ENCODE peak calls at places on chromosome 21, in five cellular contexts. B is kidney epithelial cell, P is HAP-1, N is Panc1, E is K562. C is an unnamed sample.

GRCh38 chr21:35226960-35227741 is 178.0 kb upstream of the RUNX1 start:
- DNase-seq in P (no peak), E (no peak), N (no peak), B (no peak), C (no peak)

GRCh38 chr21:14591882-14592281 is 45.8 kb upstream of the SAMSN1 start:
- DNase-seq in P (no peak), N (no peak), E (no peak), B (peak), C (no peak)

GRCh38 chr21:36135391-36136094 is 664 bp downstream of the CBR3 start:
- DNase-seq in P (peak), B (no peak), N (no peak), E (peak), C (no peak)

GRCh38 chr21:46603228-46603627 is 1.7 kb downstream of the S100B start:
- DNase-seq in P (no peak), N (no peak), B (no peak), E (peak), C (no peak)

GRCh38 chr21:46369520-46370235 is 45.7 kb downstream of the PCNT start:
- DNase-seq in P (no peak), B (no peak), N (no peak), E (no peak), C (no peak)

GRCh38 chr21:34882719-34883131 is 166.4 kb downstream of the RUNX1 start:
- DNase-seq in E (no peak), N (no peak), P (no peak), B (no peak), C (no peak)

GRCh38 chr21:28220670-28221069 is 772.0 kb downstream of the LTN1 start:
- DNase-seq in P (no peak), E (no peak), B (no peak), N (no peak), C (no peak)

GRCh38 chr21:29187939-29188338 is 57.5 kb downstream of the MAP3K7CL start:
- DNase-seq in P (no peak), N (no peak), B (no peak), E (no peak), C (no peak)

GRCh38 chr21:36542312-36543101 is 62.6 kb upstream of the CLDN14 start:
- DNase-seq in N (no peak), E (no peak), B (no peak), P (no peak), C (no peak)

GRCh38 chr21:35254006-35254751 is 205.1 kb upstream of the RUNX1 start:
- DNase-seq in N (no peak), B (no peak), E (no peak), P (no peak), C (no peak)

GRCh38 chr21:16794944-16795343 is 717.9 kb upstream of the CXADR start:
- DNase-seq in P (no peak), N (peak), B (peak), E (no peak), C (no peak)

GRCh38 chr21:24456358-24456757 is 1150.9 kb downstream of the MRPL39 start:
- DNase-seq in N (no peak), E (no peak), B (no peak), P (no peak), C (no peak)

GRCh38 chr21:26747216-26747615 is 98.0 kb downstream of the ADAMTS1 start:
- DNase-seq in E (no peak), P (no peak), B (no peak), N (no peak), C (no peak)

GRCh38 chr21:34192646-34193285 is 119.4 kb downstream of the MRPS6 start:
- DNase-seq in E (no peak), P (no peak), N (no peak), B (no peak), C (no peak)

GRCh38 chr21:46500224-46500861 is 41.7 kb downstream of the DIP2A start:
- DNase-seq in B (no peak), E (peak), P (no peak), N (no peak), C (no peak)

GRCh38 chr21:14215971-14216621 is at the start of gene RBM11:
- DNase-seq in N (no peak), E (peak), B (peak), P (peak), C (peak)

GRCh38 chr21:36613064-36613463 is 85.9 kb upstream of the SIM2 start:
- DNase-seq in P (no peak), N (no peak), E (no peak), B (no peak), C (no peak)

GRCh38 chr21:44535963-44536362 is 4.0 kb downstream of the KRTAP10-1 start:
- DNase-seq in B (no peak), N (no peak), P (no peak), E (no peak), C (no peak)
- H3K4me3 ChIP-seq in B (no peak), N (no peak), P (no peak), E (no peak), C (no peak)

DNA sequence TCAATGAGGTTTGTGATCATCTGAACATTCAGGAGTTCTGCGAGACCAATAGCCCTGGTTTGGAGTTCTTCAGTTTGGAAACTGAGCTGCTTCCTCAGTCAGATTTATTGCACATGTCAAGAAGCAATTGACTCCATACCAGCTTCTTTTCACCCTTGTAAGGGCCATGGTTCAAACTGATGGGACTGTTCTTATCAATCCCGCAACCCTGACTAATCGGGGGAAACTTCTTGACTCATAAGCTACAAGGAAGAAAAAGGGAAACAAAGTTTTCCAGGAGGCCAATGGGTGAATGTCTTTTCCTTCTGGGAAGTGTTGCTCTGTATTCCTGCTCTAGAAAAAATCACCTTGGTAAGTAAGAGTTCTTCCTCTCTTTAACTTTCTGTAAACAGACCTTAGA is 187.9 kb downstream of the MIS18A start:
- DNase-seq in P (no peak), E (no peak), N (no peak), B (no peak), C (no peak)
- H3K4me3 ChIP-seq in P (no peak), E (no peak), N (no peak), B (no peak), C (no peak)

GRCh38 chr21:21632926-21633325 is 634.7 kb downstream of the NCAM2 start:
- DNase-seq in B (no peak), E (no peak), P (no peak), N (no peak), C (no peak)

GRCh38 chr21:21631961-21632360 is 633.8 kb downstream of the NCAM2 start:
- DNase-seq in B (no peak), E (no peak), N (no peak), P (no peak), C (no peak)
- H3K4me3 ChIP-seq in B (no peak), E (no peak), N (no peak), P (no peak), C (no peak)

GRCh38 chr21:42534901-42535378 is 21.3 kb downstream of the SLC37A1 start:
- DNase-seq in P (no peak), B (no peak), E (no peak), N (no peak), C (no peak)
- H3K4me3 ChIP-seq in P (no peak), B (no peak), E (no peak), N (no peak), C (peak)

GRCh38 chr21:38925923-38926322 is 120.2 kb downstream of the ETS2 start:
- DNase-seq in E (no peak), N (no peak), B (no peak), P (no peak), C (no peak)
- H3K4me3 ChIP-seq in E (no peak), N (no peak), B (no peak), P (no peak), C (peak)

GRCh38 chr21:45365608-45366241 is 39.2 kb upstream of the COL18A1 start:
- DNase-seq in E (no peak), N (no peak), B (no peak), P (peak), C (no peak)

GRCh38 chr21:45362748-45363145 is 42.2 kb upstream of the COL18A1 start:
- DNase-seq in B (no peak), P (no peak), N (no peak), E (no peak), C (no peak)

GRCh38 chr21:45364464-45365185 is 40.3 kb upstream of the COL18A1 start:
- DNase-seq in E (no peak), P (no peak), N (no peak), B (no peak), C (no peak)

GRCh38 chr21:45365186-45365607 is 39.8 kb upstream of the COL18A1 start:
- DNase-seq in E (no peak), B (no peak), P (no peak), N (no peak), C (no peak)

GRCh38 chr21:45363921-45364463 is 41.0 kb upstream of the COL18A1 start:
- DNase-seq in P (no peak), E (peak), N (peak), B (peak), C (no peak)
- H3K4me3 ChIP-seq in P (no peak), E (no peak), N (no peak), B (no peak), C (peak)